ENCODE peak calls at places on chromosomes 2 and 18, in seven cellular contexts. S is heart right ventricle, A is left ventricle myocardium inferior, V is AG04450, T is mesothelial cell of epicardium, C is H9, K is HCT116. G is an unnamed sample.

GRCh38 chr2:26780203-26780760 is 5.6 kb upstream of the CENPA start:
- DNase-seq in S (no peak), A (no peak), V (no peak), T (no peak), C (no peak), K (no peak), G (no peak)

GRCh38 chr18:26549103-26549485 is 741 bp upstream of the KCTD1 start:
- DNase-seq in S (no peak), A (peak; percentile 16), V (no peak), T (no peak), C (no peak), K (no peak), G (peak; percentile 28)

GRCh38 chr2:209472386-209472832 is 48.6 kb downstream of the MAP2 start:
- DNase-seq in S (no peak), A (no peak), V (no peak), T (no peak), C (no peak), K (no peak), G (no peak)

GRCh38 chr2:27049422-27050280 is 1.8 kb upstream of the AGBL5 start:
- DNase-seq in S (no peak), A (no peak), V (no peak), T (peak; percentile 40), C (no peak), K (no peak), G (peak; percentile 86)

GRCh38 chr2:38416296-38417036 is 39.4 kb upstream of the ATL2 start:
- DNase-seq in S (no peak), A (no peak), V (no peak), T (no peak), C (no peak), K (no peak), G (no peak)

GRCh38 chr2:54859997-54860701 is 136.7 kb downstream of the EML6 start:
- DNase-seq in S (no peak), A (no peak), V (peak; percentile 53), T (no peak), C (no peak), K (no peak), G (no peak)

GRCh38 chr2:69227717-69228116 is 159.3 kb downstream of the GFPT1 start:
- DNase-seq in S (no peak), A (no peak), V (no peak), T (no peak), C (no peak), K (peak; percentile 7), G (no peak)

GRCh38 chr2:45796500-45796899 is 145.0 kb downstream of the PRKCE start:
- DNase-seq in S (no peak), A (no peak), V (no peak), T (no peak), C (no peak), K (no peak), G (no peak)

GRCh38 chr2:179239194-179239593 is 25.4 kb downstream of the SESTD1 start:
- DNase-seq in S (no peak), A (no peak), V (no peak), T (no peak), C (no peak), K (peak; percentile 69), G (no peak)

GRCh38 chr2:39119732-39120520 is 925 bp downstream of the SOS1 start:
- DNase-seq in S (peak; percentile 64), A (peak; percentile 46), V (no peak), T (peak; percentile 37), C (peak; percentile 51), K (no peak), G (peak; percentile 69)

GRCh38 chr2:239532859-239533258 is 132.0 kb upstream of the HDAC4 start:
- DNase-seq in S (no peak), A (no peak), V (no peak), T (no peak), C (no peak), K (no peak), G (no peak)

GRCh38 chr18:8797206-8797605 is 91.8 kb downstream of the MTCL1 start:
- DNase-seq in S (no peak), A (no peak), V (no peak), T (no peak), C (no peak), K (no peak), G (no peak)

GRCh38 chr2:45884126-45884525 is 232.7 kb downstream of the PRKCE start:
- DNase-seq in S (no peak), A (no peak), V (no peak), T (no peak), C (no peak), K (no peak), G (no peak)

GRCh38 chr2:240713071-240713927 is 21.6 kb downstream of the AQP12A start:
- DNase-seq in S (no peak), A (no peak), V (no peak), T (no peak), C (no peak), K (no peak), G (no peak)

GRCh38 chr18:2881490-2882195 is 34.8 kb downstream of the EMILIN2 start:
- DNase-seq in S (peak; percentile 46), A (peak; percentile 54), V (peak; percentile 78), T (no peak), C (no peak), K (no peak), G (peak; percentile 8)
- TF ChIP-seq CTCF in S (no peak), A (no peak), V (peak; percentile 17), T (no peak), C (no peak), K (no peak), G (no peak)

GRCh38 chr2:10864888-10865551 is 46.7 kb upstream of the KCNF1 start:
- DNase-seq in S (no peak), A (no peak), V (no peak), T (no peak), C (no peak), K (no peak), G (peak; percentile 43)
- TF ChIP-seq CTCF in S (peak; percentile 41), A (peak; percentile 45), V (no peak), T (no peak), C (peak; percentile 44), K (no peak), G (peak; percentile 27)

DNA sequence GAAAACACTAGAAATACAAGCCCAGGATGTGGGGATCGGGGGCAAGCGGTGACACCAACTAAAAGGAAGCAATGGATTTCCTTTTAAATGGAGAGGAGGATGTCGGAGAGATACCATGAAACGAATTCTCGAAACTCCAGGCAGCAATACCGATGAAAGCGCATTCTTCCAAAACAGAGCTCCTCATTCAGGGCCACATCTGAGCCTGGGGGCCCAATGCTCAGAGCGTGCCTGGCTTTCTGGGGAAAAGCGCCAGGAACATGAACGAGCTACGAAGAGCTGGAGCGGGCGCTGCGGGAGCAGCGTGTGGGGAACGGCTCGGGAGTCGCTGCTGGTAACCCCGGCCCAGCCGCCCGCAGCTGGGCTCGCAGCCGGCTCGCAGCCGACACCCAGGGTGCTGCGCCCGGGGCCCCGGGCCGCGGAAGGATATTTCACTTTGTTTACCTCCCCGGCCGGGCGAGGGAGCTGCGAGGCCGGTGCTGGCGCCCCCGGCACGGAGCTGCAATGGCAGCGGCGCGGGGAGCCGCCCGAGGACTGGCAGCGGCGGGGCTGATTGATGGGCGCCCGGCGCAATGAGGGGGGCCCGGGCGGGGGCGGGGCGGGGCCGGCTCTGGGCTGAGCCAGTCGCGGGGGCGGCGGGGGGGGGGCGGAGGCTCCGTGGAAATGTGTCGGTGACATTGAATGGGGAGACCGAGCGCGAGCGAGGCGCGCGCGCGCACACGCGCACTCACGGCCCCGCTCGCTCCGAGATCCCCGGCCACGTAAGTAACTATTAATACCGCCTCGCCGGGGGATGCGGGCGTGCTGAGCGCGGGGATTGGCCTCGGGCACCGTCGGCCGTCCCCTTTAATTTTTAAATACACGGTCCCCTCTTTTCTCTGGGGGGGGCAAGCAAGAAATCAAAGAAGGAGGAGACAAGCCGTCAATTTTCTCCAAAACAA is at the start of gene TRIB2:
- DNase-seq in S (peak; percentile 94), A (peak; percentile 94), V (peak; percentile 65), T (peak; percentile 58), C (peak; percentile 86), K (peak; percentile 61), G (peak; percentile 87)
- TF ChIP-seq CTCF in S (no peak), A (peak; percentile 12), V (no peak), T (no peak), C (peak; percentile 24), K (no peak), G (peak; percentile 22)

GRCh38 chr18:45284174-45284573 is 331.1 kb upstream of the SLC14A2 start:
- DNase-seq in S (no peak), A (no peak), V (no peak), T (no peak), C (peak; percentile 31), K (no peak), G (no peak)

GRCh38 chr18:45280486-45281263 is 334.6 kb upstream of the SLC14A2 start:
- DNase-seq in S (no peak), A (no peak), V (no peak), T (no peak), C (no peak), K (no peak), G (no peak)

GRCh38 chr18:45285251-45285650 is 330.0 kb upstream of the SLC14A2 start:
- DNase-seq in S (no peak), A (no peak), V (no peak), T (no peak), C (no peak), K (no peak), G (no peak)

GRCh38 chr18:45277870-45278269 is 337.4 kb upstream of the SLC14A2 start:
- DNase-seq in S (no peak), A (no peak), V (no peak), T (no peak), C (no peak), K (no peak), G (no peak)

DNA sequence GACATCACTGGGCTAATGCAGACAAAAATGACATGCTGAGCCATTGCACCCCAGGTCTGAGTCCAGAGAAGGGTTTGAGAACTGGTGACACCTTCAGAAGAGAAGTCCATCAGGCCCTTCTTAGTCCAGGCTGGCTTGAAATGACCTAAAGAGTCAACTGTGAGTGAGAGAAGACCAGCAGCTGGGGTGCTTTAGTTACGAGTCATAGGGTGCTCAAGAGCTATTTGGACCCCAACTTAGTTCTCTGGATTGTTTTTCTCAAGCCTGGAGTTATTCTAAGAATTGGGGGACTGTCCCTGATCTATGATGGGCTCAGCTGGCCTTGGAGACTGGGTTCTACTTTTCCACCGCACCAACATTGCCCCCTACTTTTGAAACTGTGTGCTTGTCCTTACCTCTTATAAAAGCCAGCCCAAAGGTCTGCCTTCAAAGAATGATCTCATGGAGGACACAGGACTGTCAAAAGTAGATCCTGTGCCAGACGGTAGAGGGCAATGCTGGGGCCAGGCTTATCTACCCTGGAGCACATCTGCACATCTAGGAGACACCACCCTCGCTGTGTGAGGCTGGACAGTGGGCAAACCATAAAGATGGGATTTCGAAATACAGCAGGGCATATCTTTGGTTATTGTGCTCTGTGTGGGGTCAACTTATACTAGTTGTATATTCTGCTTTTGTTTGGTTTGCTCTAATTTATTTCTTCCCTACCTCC is 333.0 kb upstream of the SLC14A2 start:
- DNase-seq in S (no peak), A (no peak), V (no peak), T (no peak), C (no peak), K (no peak), G (no peak)
- TF ChIP-seq CTCF in S (no peak), A (no peak), V (no peak), T (no peak), C (no peak), K (no peak), G (no peak)

GRCh38 chr2:201451330-201452057 is at the start of the genes STRADB and TRAK2:
- DNase-seq in S (peak; percentile 95), A (peak; percentile 96), V (peak; percentile 68), T (peak; percentile 80), C (peak; percentile 97), K (peak; percentile 88), G (peak; percentile 98)
- TF ChIP-seq CTCF in S (peak; percentile 35), A (peak; percentile 62), V (peak; percentile 10), T (peak; percentile 25), C (peak; percentile 53), K (no peak), G (peak; percentile 45)

G was measured in activated CD8-positive, alpha-beta T cell treated with anti-CD3 and anti-CD28 coated beads for 36 hours.